ENCODE peak calls at places on chromosome 18, in eight cellular contexts. U is HCT116, V is GM12891, H is transverse colon, L is breast epithelium, G is prostate gland, I is GM23338, P is HepG2. X is an unnamed sample.

GRCh38 chr18:31738460-31739407 is 21.9 kb downstream of the SLC25A52 start:
- DNase-seq in V (no peak), L (no peak), U (peak; percentile 65), P (peak; percentile 69), I (no peak), H (no peak), G (no peak), X (no peak)

GRCh38 chr18:24075731-24076130 is 61.2 kb downstream of the TTC39C start:
- DNase-seq in H (no peak), P (no peak), I (no peak), V (no peak), G (no peak), L (no peak), U (peak; percentile 4), X (no peak)

GRCh38 chr18:22005191-22005824 is 164.1 kb upstream of the GATA6 start:
- DNase-seq in U (no peak), V (no peak), G (no peak), I (no peak), H (no peak), L (no peak), P (no peak), X (no peak)

GRCh38 chr18:44915661-44916060 is 235.0 kb downstream of the SETBP1 start:
- DNase-seq in U (no peak), H (no peak), L (no peak), I (no peak), G (no peak), P (no peak), V (no peak), X (no peak)

GRCh38 chr18:76486600-76486999 is 8.4 kb downstream of the ZNF516 start:
- DNase-seq in V (no peak), I (no peak), P (no peak), L (no peak), U (no peak), H (no peak), G (no peak), X (no peak)

GRCh38 chr18:37334494-37335125 is 231.0 kb downstream of the CELF4 start:
- DNase-seq in P (no peak), I (no peak), G (no peak), L (no peak), H (no peak), V (no peak), U (no peak), X (no peak)

GRCh38 chr18:74689251-74689650 is 91.6 kb downstream of the ZNF407 start:
- DNase-seq in G (no peak), I (no peak), V (no peak), U (no peak), P (no peak), L (no peak), H (no peak), X (no peak)

GRCh38 chr18:4119813-4120212 is 335.3 kb downstream of the DLGAP1 start:
- DNase-seq in I (no peak), H (no peak), L (no peak), V (no peak), U (no peak), P (no peak), G (no peak), X (no peak)

GRCh38 chr18:26322892-26323653 is 96.8 kb downstream of the TAF4B start:
- DNase-seq in L (no peak), I (no peak), G (no peak), P (peak; percentile 18), V (no peak), U (no peak), H (no peak), X (no peak)

GRCh38 chr18:27005589-27005988 is 140.1 kb upstream of the AQP4 start:
- DNase-seq in G (no peak), I (peak; percentile 65), P (peak; percentile 22), U (peak; percentile 10), L (no peak), H (no peak), V (no peak), X (no peak)

GRCh38 chr18:65091737-65092329 is 659.0 kb upstream of the CDH7 start:
- DNase-seq in V (no peak), L (no peak), I (peak; percentile 82), G (no peak), P (peak; percentile 14), H (no peak), U (no peak), X (no peak)

GRCh38 chr18:55953326-55953725 is 365.3 kb upstream of the TCF4 start:
- DNase-seq in I (no peak), G (no peak), L (no peak), V (no peak), H (no peak), U (no peak), P (no peak), X (no peak)

GRCh38 chr18:39602112-39602511 is 2036.5 kb upstream of the CELF4 start:
- DNase-seq in I (no peak), H (no peak), U (no peak), L (no peak), G (no peak), V (no peak), P (no peak), X (no peak)

GRCh38 chr18:3234457-3234856 is 13.1 kb upstream of the MYL12A start:
- DNase-seq in U (no peak), G (no peak), I (no peak), V (no peak), H (no peak), P (no peak), L (no peak), X (no peak)

GRCh38 chr18:57428221-57429150 is 6.7 kb upstream of the ONECUT2 start:
- DNase-seq in U (no peak), P (no peak), L (no peak), I (peak; percentile 56), H (no peak), G (no peak), V (no peak), X (no peak)

GRCh38 chr18:55588876-55589595 is 1.0 kb upstream of the TCF4 start:
- DNase-seq in G (no peak), U (no peak), L (no peak), P (no peak), I (no peak), H (no peak), V (no peak), X (no peak)

GRCh38 chr18:3660719-3661118 is 210.7 kb downstream of the TGIF1 start:
- DNase-seq in U (no peak), G (no peak), H (no peak), V (no peak), I (no peak), P (no peak), L (no peak), X (no peak)

GRCh38 chr18:60053747-60054304 is 154.0 kb downstream of the PMAIP1 start:
- DNase-seq in H (no peak), P (peak; percentile 60), U (peak; percentile 97), G (no peak), V (no peak), I (peak; percentile 30), L (no peak), X (no peak)

GRCh38 chr18:4204151-4204720 is 250.9 kb downstream of the DLGAP1 start:
- DNase-seq in V (no peak), P (no peak), G (no peak), U (no peak), I (no peak), H (no peak), L (no peak), X (no peak)

GRCh38 chr18:52766002-52766540 is 426.1 kb downstream of the DCC start:
- DNase-seq in L (no peak), U (no peak), I (no peak), V (no peak), P (no peak), H (no peak), G (no peak), X (no peak)

GRCh38 chr18:56068701-56069100 is 480.7 kb upstream of the TCF4 start:
- DNase-seq in G (no peak), V (no peak), U (no peak), I (no peak), L (no peak), P (no peak), H (no peak), X (no peak)

GRCh38 chr18:77635441-77635840 is 385.8 kb downstream of the GALR1 start:
- DNase-seq in H (no peak), L (no peak), P (no peak), U (no peak), G (no peak), V (no peak), I (no peak), X (peak; percentile 90)

GRCh38 chr18:35117951-35118411 is 76.8 kb downstream of the MAPRE2 start:
- DNase-seq in L (no peak), I (no peak), V (no peak), G (no peak), U (no peak), H (no peak), P (no peak), X (no peak)

GRCh38 chr18:25422230-25422629 is 70.3 kb upstream of the ZNF521 start:
- DNase-seq in I (no peak), U (no peak), L (no peak), H (no peak), G (no peak), V (no peak), P (no peak), X (no peak)

GRCh38 chr18:28189400-28190239 is 12.7 kb upstream of the CDH2 start:
- DNase-seq in G (peak; percentile 29), V (no peak), U (peak; percentile 23), L (no peak), P (peak; percentile 54), I (peak; percentile 89), H (no peak), X (no peak)

GRCh38 chr18:686339-687111 is 25.9 kb downstream of the ENOSF1 start:
- DNase-seq in V (no peak), L (no peak), G (no peak), U (no peak), H (no peak), I (peak; percentile 60), P (no peak), X (no peak)
- TF ChIP-seq POLR2AphosphoS5 in V (no peak), L (no peak), G (no peak), U (no peak), H (no peak), I (peak; percentile 33), P (no peak), X (no peak)

GRCh38 chr18:13566941-13567762 is 159.2 kb downstream of the FAM210A start:
- DNase-seq in G (no peak), I (no peak), H (peak; percentile 47), U (no peak), L (no peak), V (peak; percentile 35), P (no peak), X (no peak)
- TF ChIP-seq POLR2AphosphoS5 in G (no peak), I (no peak), H (peak; percentile 15), U (no peak), L (no peak), V (peak; percentile 96), P (no peak), X (no peak)

DNA sequence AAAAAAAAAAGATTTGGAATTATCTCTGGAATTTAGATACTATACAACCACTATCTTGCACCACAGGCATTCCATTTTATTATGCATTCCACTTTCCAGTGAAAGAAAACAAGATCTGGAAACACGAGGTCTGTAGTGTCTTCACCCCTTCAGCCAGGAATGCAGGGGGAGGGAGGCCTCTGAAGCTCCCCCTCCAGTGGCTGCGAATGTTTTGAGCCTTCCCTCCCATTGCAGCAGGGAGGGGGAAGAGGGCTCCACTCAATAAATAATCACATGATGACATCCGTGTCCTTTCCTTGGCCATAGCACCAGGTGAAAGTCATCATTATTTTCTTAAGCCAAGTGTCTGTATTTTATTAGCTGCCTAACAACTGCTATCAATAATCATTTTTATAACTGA is 38.7 kb downstream of the ALPK2 start:
- DNase-seq in V (no peak), P (peak; percentile 77), U (no peak), H (no peak), G (no peak), I (peak; percentile 61), L (no peak), X (no peak)
- TF ChIP-seq POLR2AphosphoS5 in V (no peak), P (no peak), U (no peak), H (no peak), G (peak; percentile 44), I (no peak), L (peak; percentile 70), X (no peak)

GRCh38 chr18:48932822-48933510 is 17.8 kb downstream of the SMAD7 start:
- DNase-seq in G (no peak), V (no peak), P (no peak), U (no peak), L (no peak), I (no peak), H (no peak), X (no peak)
- TF ChIP-seq POLR2AphosphoS5 in G (no peak), V (no peak), P (no peak), U (no peak), L (no peak), I (no peak), H (no peak), X (no peak)